ENCODE peak calls at places on chromosomes 7 and 10, in four cellular contexts. One of them, this sample, is unnamed.

GRCh38 chr7:2738110-2738509 is 50.1 kb downstream of the AMZ1 start:
- DNase-seq in RPMI8226: no peak
- DNase-seq in KG1: peak; percentile 36
- DNase-seq in NCI-H748 treated with DMSO at 0.1 percent for 48 hours: no peak
- DNase-seq in this sample: no peak

GRCh38 chr10:131997366-131998049 is 15.8 kb upstream of the BNIP3 start:
- DNase-seq in NCI-H748 treated with DMSO at 0.1 percent for 48 hours: peak; percentile 21
- DNase-seq in KG1: no peak
- DNase-seq in RPMI8226: no peak
- DNase-seq in this sample: peak; percentile 41

GRCh38 chr10:88038268-88038667 is 174.8 kb downstream of the PTEN start:
- DNase-seq in NCI-H748 treated with DMSO at 0.1 percent for 48 hours: no peak
- DNase-seq in KG1: no peak
- DNase-seq in RPMI8226: no peak
- DNase-seq in this sample: peak; percentile 59

GRCh38 chr10:112831826-112832225 is 118.2 kb upstream of the TCF7L2 start:
- DNase-seq in NCI-H748 treated with DMSO at 0.1 percent for 48 hours: no peak
- DNase-seq in RPMI8226: no peak
- DNase-seq in KG1: no peak
- DNase-seq in this sample: no peak

GRCh38 chr7:137879357-137880158 is 32.8 kb upstream of the DGKI start:
- DNase-seq in NCI-H748 treated with DMSO at 0.1 percent for 48 hours: no peak
- DNase-seq in KG1: no peak
- DNase-seq in RPMI8226: no peak
- DNase-seq in this sample: no peak

GRCh38 chr7:25386311-25386744 is 158.0 kb upstream of the NPVF start:
- DNase-seq in RPMI8226: no peak
- DNase-seq in KG1: no peak
- DNase-seq in NCI-H748 treated with DMSO at 0.1 percent for 48 hours: no peak
- DNase-seq in this sample: no peak

GRCh38 chr7:88111136-88111748 is 108.6 kb downstream of the SRI start:
- DNase-seq in RPMI8226: peak; percentile 58
- DNase-seq in KG1: no peak
- DNase-seq in NCI-H748 treated with DMSO at 0.1 percent for 48 hours: peak; percentile 29
- DNase-seq in this sample: peak; percentile 32

GRCh38 chr7:135147899-135148721 is at the start of gene TMEM140:
- DNase-seq in RPMI8226: peak; percentile 88
- DNase-seq in NCI-H748 treated with DMSO at 0.1 percent for 48 hours: no peak
- DNase-seq in KG1: no peak
- DNase-seq in this sample: peak; percentile 43

GRCh38 chr10:129704786-129705525 is 237.9 kb downstream of the MGMT start:
- DNase-seq in NCI-H748 treated with DMSO at 0.1 percent for 48 hours: no peak
- DNase-seq in KG1: no peak
- DNase-seq in RPMI8226: no peak
- DNase-seq in this sample: no peak

GRCh38 chr7:134766779-134767566 is 12.5 kb upstream of the CALD1 start:
- DNase-seq in KG1: no peak
- DNase-seq in RPMI8226: no peak
- DNase-seq in NCI-H748 treated with DMSO at 0.1 percent for 48 hours: no peak
- DNase-seq in this sample: no peak

GRCh38 chr10:23521735-23522134 is 82.9 kb downstream of the OTUD1 start:
- DNase-seq in KG1: no peak
- DNase-seq in NCI-H748 treated with DMSO at 0.1 percent for 48 hours: no peak
- DNase-seq in RPMI8226: no peak
- DNase-seq in this sample: no peak

GRCh38 chr10:86635402-86635801 is 18.9 kb upstream of the OPN4 start:
- DNase-seq in NCI-H748 treated with DMSO at 0.1 percent for 48 hours: no peak
- DNase-seq in KG1: no peak
- DNase-seq in RPMI8226: no peak
- DNase-seq in this sample: no peak

GRCh38 chr10:3806603-3807002 is 21.6 kb upstream of the KLF6 start:
- DNase-seq in NCI-H748 treated with DMSO at 0.1 percent for 48 hours: peak; percentile 61
- DNase-seq in KG1: no peak
- DNase-seq in RPMI8226: no peak
- DNase-seq in this sample: no peak

GRCh38 chr10:34181545-34182300 is 633.4 kb downstream of the PARD3 start:
- DNase-seq in RPMI8226: no peak
- DNase-seq in NCI-H748 treated with DMSO at 0.1 percent for 48 hours: no peak
- DNase-seq in KG1: no peak
- DNase-seq in this sample: no peak

GRCh38 chr7:29955799-29956476 is 33.7 kb downstream of the SCRN1 start:
- DNase-seq in RPMI8226: no peak
- DNase-seq in NCI-H748 treated with DMSO at 0.1 percent for 48 hours: no peak
- DNase-seq in KG1: peak; percentile 72
- DNase-seq in this sample: no peak

GRCh38 chr7:22371878-22372277 is 14.9 kb upstream of the RAPGEF5 start:
- DNase-seq in RPMI8226: no peak
- DNase-seq in NCI-H748 treated with DMSO at 0.1 percent for 48 hours: no peak
- DNase-seq in KG1: no peak
- DNase-seq in this sample: no peak

GRCh38 chr10:110919971-110920881 is 822 bp downstream of the SHOC2 start:
- DNase-seq in KG1: peak; percentile 49
- DNase-seq in RPMI8226: peak; percentile 58
- DNase-seq in NCI-H748 treated with DMSO at 0.1 percent for 48 hours: peak; percentile 18
- DNase-seq in this sample: no peak

GRCh38 chr7:38410056-38410455 is 136.6 kb upstream of the TARP start:
- DNase-seq in NCI-H748 treated with DMSO at 0.1 percent for 48 hours: no peak
- DNase-seq in RPMI8226: peak; percentile 33
- DNase-seq in KG1: no peak
- DNase-seq in this sample: no peak

GRCh38 chr7:82823073-82823472 is 339.6 kb downstream of the PCLO start:
- DNase-seq in RPMI8226: no peak
- DNase-seq in NCI-H748 treated with DMSO at 0.1 percent for 48 hours: no peak
- DNase-seq in KG1: no peak
- DNase-seq in this sample: no peak

GRCh38 chr7:32227746-32228145 is 157.5 kb upstream of the PDE1C start:
- DNase-seq in NCI-H748 treated with DMSO at 0.1 percent for 48 hours: no peak
- DNase-seq in RPMI8226: no peak
- DNase-seq in KG1: no peak
- DNase-seq in this sample: no peak

GRCh38 chr10:81978238-81978637 is 103.2 kb downstream of the NRG3 start:
- DNase-seq in RPMI8226: peak; percentile 38
- DNase-seq in NCI-H748 treated with DMSO at 0.1 percent for 48 hours: no peak
- DNase-seq in KG1: no peak
- DNase-seq in this sample: peak; percentile 15

GRCh38 chr7:84633-85020 is 107.7 kb upstream of the FAM20C start:
- DNase-seq in NCI-H748 treated with DMSO at 0.1 percent for 48 hours: no peak
- DNase-seq in RPMI8226: no peak
- DNase-seq in KG1: no peak
- DNase-seq in this sample: no peak

GRCh38 chr10:71436268-71436922 is 39.7 kb downstream of the CDH23 start:
- DNase-seq in KG1: no peak
- DNase-seq in NCI-H748 treated with DMSO at 0.1 percent for 48 hours: no peak
- DNase-seq in RPMI8226: no peak
- DNase-seq in this sample: no peak

GRCh38 chr10:15605740-15606369 is 113.9 kb downstream of the ITGA8 start:
- DNase-seq in KG1: no peak
- DNase-seq in NCI-H748 treated with DMSO at 0.1 percent for 48 hours: no peak
- DNase-seq in RPMI8226: no peak
- DNase-seq in this sample: no peak

GRCh38 chr10:4066581-4067403 is 281.8 kb upstream of the KLF6 start:
- DNase-seq in RPMI8226: no peak
- DNase-seq in KG1: no peak
- DNase-seq in NCI-H748 treated with DMSO at 0.1 percent for 48 hours: no peak
- DNase-seq in this sample: no peak

GRCh38 chr7:28885771-28886170 is 72.4 kb downstream of the TRIL start:
- DNase-seq in NCI-H748 treated with DMSO at 0.1 percent for 48 hours: no peak
- DNase-seq in RPMI8226: no peak
- DNase-seq in KG1: no peak
- DNase-seq in this sample: no peak

GRCh38 chr10:130782467-130782866 is 529.1 kb downstream of the TCERG1L start:
- DNase-seq in NCI-H748 treated with DMSO at 0.1 percent for 48 hours: no peak
- DNase-seq in KG1: no peak
- DNase-seq in RPMI8226: no peak
- DNase-seq in this sample: no peak

GRCh38 chr10:117601716-117602115 is 59.2 kb downstream of the EMX2 start:
- DNase-seq in RPMI8226: no peak
- DNase-seq in KG1: no peak
- DNase-seq in NCI-H748 treated with DMSO at 0.1 percent for 48 hours: no peak
- DNase-seq in this sample: no peak

GRCh38 chr7:40008218-40008815 is 58.3 kb downstream of the CDK13 start:
- DNase-seq in NCI-H748 treated with DMSO at 0.1 percent for 48 hours: no peak
- DNase-seq in RPMI8226: no peak
- DNase-seq in KG1: no peak
- DNase-seq in this sample: no peak

GRCh38 chr7:42854521-42855118 is 57.2 kb downstream of the C7orf25 start:
- DNase-seq in RPMI8226: no peak
- DNase-seq in KG1: no peak
- DNase-seq in NCI-H748 treated with DMSO at 0.1 percent for 48 hours: no peak
- DNase-seq in this sample: no peak

GRCh38 chr10:88066876-88067275 is 203.5 kb downstream of the PTEN start:
- DNase-seq in RPMI8226: no peak
- DNase-seq in NCI-H748 treated with DMSO at 0.1 percent for 48 hours: no peak
- DNase-seq in KG1: peak; percentile 69
- DNase-seq in this sample: no peak

GRCh38 chr7:110650313-110650712 is 440.6 kb upstream of the LRRN3 start:
- DNase-seq in NCI-H748 treated with DMSO at 0.1 percent for 48 hours: no peak
- DNase-seq in RPMI8226: no peak
- DNase-seq in KG1: no peak
- DNase-seq in this sample: no peak

GRCh38 chr7:100486753-100487446 is 3.2 kb downstream of the NYAP1 start:
- DNase-seq in KG1: no peak
- DNase-seq in NCI-H748 treated with DMSO at 0.1 percent for 48 hours: no peak
- DNase-seq in RPMI8226: no peak
- DNase-seq in this sample: no peak

GRCh38 chr10:42985436-42986316 is 91.2 kb upstream of the RET start:
- DNase-seq in NCI-H748 treated with DMSO at 0.1 percent for 48 hours: no peak
- DNase-seq in RPMI8226: no peak
- DNase-seq in KG1: no peak
- DNase-seq in this sample: no peak

GRCh38 chr10:77520290-77520689 is 117.3 kb downstream of the KCNMA1 start:
- DNase-seq in RPMI8226: no peak
- DNase-seq in KG1: no peak
- DNase-seq in NCI-H748 treated with DMSO at 0.1 percent for 48 hours: no peak
- DNase-seq in this sample: no peak

GRCh38 chr10:14099885-14100284 is 230.8 kb downstream of the FRMD4A start:
- DNase-seq in RPMI8226: no peak
- DNase-seq in NCI-H748 treated with DMSO at 0.1 percent for 48 hours: no peak
- DNase-seq in KG1: no peak
- DNase-seq in this sample: no peak

GRCh38 chr7:191105-192034 is 1.0 kb upstream of the FAM20C start:
- DNase-seq in RPMI8226: no peak
- DNase-seq in NCI-H748 treated with DMSO at 0.1 percent for 48 hours: no peak
- DNase-seq in KG1: no peak
- DNase-seq in this sample: peak; percentile 77

GRCh38 chr10:49055231-49055850 is 60.0 kb downstream of the VSTM4 start:
- DNase-seq in KG1: no peak
- DNase-seq in RPMI8226: no peak
- DNase-seq in NCI-H748 treated with DMSO at 0.1 percent for 48 hours: no peak
- DNase-seq in this sample: no peak

GRCh38 chr7:158001621-158002320 is 585.9 kb downstream of the PTPRN2 start:
- DNase-seq in KG1: no peak
- DNase-seq in NCI-H748 treated with DMSO at 0.1 percent for 48 hours: no peak
- DNase-seq in RPMI8226: no peak
- DNase-seq in this sample: no peak

GRCh38 chr7:605661-606450 is 86.2 kb upstream of the PDGFA start:
- DNase-seq in RPMI8226: no peak
- DNase-seq in NCI-H748 treated with DMSO at 0.1 percent for 48 hours: no peak
- DNase-seq in KG1: no peak
- DNase-seq in this sample: no peak

This sample was measured in smooth muscle cell of the brain vasculature.